ENCODE peak calls at places on chromosomes 3 and 15, in six cellular contexts. N is astrocyte of the cerebellum, P is AG04449, Q is tibial nerve, L is left ventricle myocardium inferior, O is fibroblast of lung. A is an unnamed sample.

GRCh38 chr3:141965471-141965870 is 89.0 kb downstream of the ATP1B3 start:
- DNase-seq in O (no peak), N (no peak), P (no peak), Q (no peak), L (no peak), A (no peak)

GRCh38 chr3:64290161-64290560 is 64.9 kb upstream of the PRICKLE2 start:
- DNase-seq in P (no peak), L (no peak), Q (no peak), O (no peak), N (no peak), A (no peak)

GRCh38 chr15:83204697-83205096 is 2.9 kb downstream of the HDGFL3 start:
- DNase-seq in Q (no peak), O (peak), L (no peak), P (no peak), N (no peak), A (no peak)

GRCh38 chr15:75720787-75721461 is 8.3 kb upstream of the CSPG4 start:
- DNase-seq in P (no peak), L (no peak), O (peak), N (no peak), Q (no peak), A (peak)

GRCh38 chr3:171358171-171358890 is 101.9 kb downstream of the TNIK start:
- DNase-seq in L (no peak), Q (no peak), O (peak), P (no peak), N (no peak), A (no peak)

GRCh38 chr3:17035033-17035432 is 150.3 kb downstream of the PLCL2 start:
- DNase-seq in N (no peak), O (no peak), L (no peak), P (no peak), Q (no peak), A (no peak)

GRCh38 chr3:107884719-107885460 is 205.9 kb downstream of the CD47 start:
- DNase-seq in N (peak), L (no peak), P (peak), Q (no peak), O (peak), A (peak)

GRCh38 chr3:57048728-57049127 is 11.7 kb upstream of the SPATA12 start:
- DNase-seq in N (no peak), Q (no peak), L (no peak), O (no peak), P (no peak), A (no peak)

GRCh38 chr15:52730163-52730562 is 51.0 kb upstream of the ATOSA start:
- DNase-seq in L (no peak), O (peak), P (peak), N (no peak), Q (no peak), A (peak)

GRCh38 chr3:176554264-176554663 is 643.0 kb downstream of the TBL1XR1 start:
- DNase-seq in N (no peak), P (no peak), O (no peak), Q (no peak), L (no peak), A (no peak)

GRCh38 chr15:95182081-95182480 is 950.7 kb downstream of the MCTP2 start:
- DNase-seq in L (no peak), P (no peak), N (no peak), Q (no peak), O (no peak), A (no peak)

GRCh38 chr3:63135362-63135761 is 142.7 kb upstream of the SYNPR start:
- DNase-seq in O (peak), Q (no peak), P (no peak), L (no peak), N (no peak), A (no peak)

GRCh38 chr3:71942432-71942831 is 157.5 kb upstream of the PROK2 start:
- DNase-seq in O (no peak), N (no peak), P (no peak), Q (no peak), L (no peak), A (no peak)

GRCh38 chr15:47778263-47778770 is 61.0 kb downstream of the SEMA6D start:
- DNase-seq in Q (no peak), N (no peak), O (no peak), L (no peak), P (no peak), A (no peak)

DNA sequence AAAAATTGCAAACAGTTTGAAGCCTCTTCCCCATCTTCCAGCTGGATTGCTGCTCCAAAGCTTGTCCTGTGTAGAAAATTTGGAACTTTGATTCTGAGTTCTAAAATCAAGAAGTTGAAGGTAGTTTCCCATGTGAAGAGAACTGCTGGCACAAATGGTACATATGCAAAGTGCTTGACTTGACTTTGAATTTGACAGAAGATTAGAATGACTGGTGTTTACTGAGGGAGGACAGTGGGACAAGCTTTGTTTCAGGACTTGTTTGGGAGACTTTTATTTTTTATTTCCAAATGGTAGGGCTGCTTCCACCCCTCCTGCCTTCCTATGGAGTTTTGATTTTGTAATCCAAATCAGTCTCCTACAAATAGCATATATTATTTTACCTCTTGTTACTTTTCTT is 7.4 kb downstream of the ZFAND6 start:
- DNase-seq in N (no peak), L (no peak), O (no peak), P (no peak), Q (no peak), A (no peak)
- H3K4me3 ChIP-seq in N (no peak), L (no peak), O (no peak), P (no peak), Q (no peak), A (no peak)

DNA sequence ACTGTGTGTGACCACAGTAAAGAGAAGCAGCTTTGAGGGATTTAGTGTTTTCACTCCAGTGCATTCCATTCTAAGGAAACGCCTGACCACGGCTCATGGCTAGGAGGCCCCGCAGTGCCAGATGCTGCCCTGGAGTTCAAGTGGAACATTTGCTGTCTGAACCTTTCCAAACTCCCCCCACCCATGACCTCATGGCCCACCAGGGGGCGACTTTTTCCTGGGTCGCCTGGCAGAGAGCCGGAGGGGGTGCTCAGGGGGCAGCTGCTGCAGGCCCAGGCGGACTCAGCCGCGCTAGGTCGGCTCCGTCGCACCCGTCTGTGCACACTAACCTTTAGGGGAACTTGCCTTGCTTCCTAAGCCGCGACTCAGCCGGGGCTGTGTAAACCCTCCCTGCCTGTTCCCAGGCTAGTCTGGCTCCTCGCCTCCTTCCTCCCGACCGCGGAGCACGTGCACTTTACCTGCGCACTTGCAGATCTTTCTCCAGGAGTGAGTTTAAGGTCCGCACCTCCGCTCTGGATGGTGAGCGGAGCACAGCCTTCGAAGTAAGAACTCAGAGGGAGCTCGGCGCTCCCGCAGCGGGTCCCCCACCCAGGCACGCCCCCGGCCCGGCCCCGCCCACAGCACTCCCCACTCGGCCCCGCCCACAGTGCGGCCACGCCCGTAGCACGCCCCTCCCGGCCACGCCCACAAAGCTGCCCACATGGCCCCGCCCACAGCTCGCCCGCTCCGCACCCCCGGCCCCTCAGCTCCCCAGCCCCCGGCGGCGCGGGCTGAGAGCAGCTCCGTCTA is at the start of gene OCA2:
- DNase-seq in Q (no peak), L (peak), O (peak), N (peak), P (no peak), A (no peak)
- TF ChIP-seq CTCF in Q (no peak), L (peak), O (peak), N (peak), P (peak), A (no peak)

DNA sequence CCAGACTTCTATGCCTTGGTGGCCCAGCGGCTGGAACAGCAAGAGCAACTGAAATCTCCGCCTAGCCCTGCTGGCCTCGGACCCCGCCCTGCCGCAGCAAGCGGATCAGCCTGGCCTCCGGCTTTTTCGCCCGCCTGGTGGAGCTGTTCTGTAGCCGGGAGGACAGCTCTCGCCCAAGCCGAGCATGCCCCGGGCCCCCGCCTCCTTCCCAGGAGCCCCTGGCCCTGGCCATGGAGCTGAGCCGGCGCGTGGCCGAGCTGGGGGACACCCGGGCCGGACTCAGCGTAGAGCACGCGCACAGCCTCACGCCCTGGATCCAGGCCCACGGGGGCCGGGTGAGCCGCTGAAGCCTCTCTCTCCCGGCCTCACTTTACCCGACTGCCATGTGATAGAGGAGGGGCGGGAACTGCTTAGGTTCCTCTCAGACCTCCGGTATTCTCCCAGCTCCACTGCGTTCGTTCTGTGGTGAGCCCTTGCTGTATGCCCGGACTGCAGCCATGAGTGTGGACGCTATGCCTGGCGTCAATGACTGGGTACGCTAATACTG is 24.1 kb upstream of the MRPL3 start:
- DNase-seq in L (peak), Q (no peak), N (no peak), P (no peak), O (peak), A (peak)
- H3K4me3 ChIP-seq in L (peak), Q (peak), N (peak), P (peak), O (peak), A (peak)

DNA sequence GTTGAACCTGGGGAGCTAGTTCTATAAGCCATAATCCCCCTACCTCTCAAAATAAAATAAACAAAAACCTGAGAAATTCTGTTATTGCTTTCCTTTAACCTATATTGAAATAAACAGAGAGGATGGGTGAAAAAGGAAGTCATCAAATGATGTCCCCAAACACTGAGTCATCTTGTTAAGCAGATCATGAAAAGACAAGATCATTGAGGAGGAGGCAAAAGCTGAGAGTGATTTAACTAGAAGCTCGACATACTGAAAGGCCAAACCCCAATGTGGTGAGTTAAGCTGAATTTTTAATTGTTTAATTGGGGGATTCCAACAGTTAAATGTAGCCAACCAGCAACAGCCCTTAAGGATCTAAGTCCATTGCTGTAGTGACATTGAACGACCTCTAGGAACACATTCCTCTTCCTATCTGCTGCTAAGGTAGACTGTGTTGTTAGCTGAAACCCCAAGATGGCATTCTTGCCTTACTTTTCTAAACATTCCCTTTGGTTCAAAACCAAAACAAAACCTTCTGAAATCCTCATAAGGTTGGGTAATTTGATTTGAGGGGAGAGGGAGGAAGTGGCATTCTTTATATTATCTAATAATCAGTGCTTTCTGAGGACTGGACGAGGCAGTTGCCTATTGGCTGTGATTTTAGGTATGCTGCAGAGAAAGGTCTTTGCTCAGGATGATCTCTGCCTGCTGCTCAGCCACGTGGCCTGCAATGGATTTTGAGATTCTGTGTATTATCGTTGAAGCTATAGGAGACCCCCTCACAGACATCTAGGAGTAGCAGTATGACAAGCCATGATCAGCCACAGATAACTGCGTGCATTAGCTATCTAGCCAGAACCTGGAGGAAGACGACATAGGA is 62.7 kb upstream of the BNIP2 start:
- DNase-seq in Q (no peak), N (no peak), P (no peak), L (no peak), O (no peak), A (peak)
- TF ChIP-seq CTCF in Q (no peak), N (peak), P (no peak), L (peak), O (no peak), A (peak)

GRCh38 chr15:90955911-90956310 is 1.2 kb downstream of the RCCD1 start:
- DNase-seq in O (no peak), N (no peak), L (no peak), Q (no peak), P (no peak), A (no peak)
- H3K4me3 ChIP-seq in O (no peak), N (no peak), L (peak), Q (no peak), P (no peak), A (peak)

DNA sequence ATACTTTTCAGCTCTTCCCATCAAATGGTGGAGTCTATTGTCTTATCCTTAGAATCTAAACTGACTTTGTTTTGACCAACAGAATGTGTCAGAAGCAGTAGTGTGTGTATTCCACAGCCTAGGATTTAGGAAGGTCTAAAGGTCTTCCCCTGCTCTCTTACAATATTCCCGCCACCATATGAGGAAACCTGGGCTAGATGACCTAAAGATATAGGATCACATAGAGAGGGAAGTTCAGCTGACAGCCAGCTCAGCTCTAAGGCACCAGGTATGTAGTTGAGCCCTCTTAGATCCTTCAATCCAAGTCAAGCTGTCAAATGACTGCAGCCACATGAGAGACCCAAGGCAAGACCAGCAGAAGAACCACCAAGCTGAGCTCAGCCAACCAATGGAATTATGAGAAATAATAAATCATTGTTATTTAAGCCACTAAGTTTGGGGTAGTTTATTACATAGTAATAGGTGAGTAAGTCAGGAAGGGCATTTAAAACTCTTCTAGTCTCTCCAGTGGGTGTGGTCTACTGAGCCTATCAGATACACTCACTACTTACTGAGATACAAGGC is 227.7 kb upstream of the HES1 start:
- DNase-seq in O (no peak), P (no peak), N (no peak), Q (no peak), L (no peak), A (no peak)
- TF ChIP-seq CTCF in O (no peak), P (no peak), N (no peak), Q (no peak), L (no peak), A (no peak)

DNA sequence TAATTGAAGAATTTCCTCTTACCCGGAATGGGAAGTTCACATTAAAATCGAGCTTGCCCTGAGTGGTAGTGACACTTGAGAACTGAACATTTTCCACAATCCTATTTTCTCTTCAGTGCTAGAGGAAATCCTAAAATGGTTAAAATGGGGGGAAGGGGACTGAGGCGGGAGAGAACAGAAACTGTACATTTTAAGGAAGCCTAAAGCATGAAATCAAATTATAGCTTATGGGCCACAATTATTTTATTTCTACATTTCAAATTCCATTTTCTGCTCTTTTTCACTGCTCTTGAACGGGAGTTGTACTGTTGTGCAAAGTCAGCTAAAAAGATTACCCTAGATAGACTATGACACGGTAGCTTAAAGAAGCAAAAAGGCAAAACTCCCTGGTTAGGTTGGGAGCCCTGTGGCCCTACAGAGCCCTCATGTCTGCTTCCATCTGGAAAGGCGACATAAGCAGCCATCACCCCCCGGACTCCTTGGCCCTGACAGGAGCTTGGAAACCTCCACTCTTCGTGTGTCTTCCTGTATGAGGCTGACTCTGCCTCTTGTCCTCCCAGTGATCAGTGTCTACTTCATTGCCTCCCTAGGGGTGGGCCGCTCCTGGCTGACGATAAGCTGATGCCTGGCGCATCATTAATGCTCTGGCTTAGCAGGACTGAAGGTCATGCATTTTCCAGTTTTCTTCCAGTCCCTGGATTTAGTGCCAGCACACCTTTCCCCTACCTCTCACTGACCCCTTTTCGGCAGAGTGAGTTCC is 79.3 kb downstream of the EEFSEC start:
- DNase-seq in O (no peak), P (no peak), Q (no peak), L (no peak), N (no peak), A (no peak)
- H3K4me3 ChIP-seq in O (no peak), P (no peak), Q (no peak), L (no peak), N (no peak), A (no peak)

GRCh38 chr3:48086736-48087470 is 70.7 kb upstream of the MAP4 start:
- DNase-seq in P (peak), L (no peak), Q (no peak), N (no peak), O (peak), A (peak)

GRCh38 chr3:48092270-48092669 is 76.1 kb upstream of the MAP4 start:
- DNase-seq in P (no peak), L (no peak), N (no peak), Q (no peak), O (no peak), A (no peak)

GRCh38 chr3:48088056-48088748 is 72.0 kb upstream of the MAP4 start:
- DNase-seq in L (no peak), Q (no peak), P (no peak), N (no peak), O (peak), A (peak)

GRCh38 chr3:48090166-48090939 is 74.1 kb upstream of the MAP4 start:
- DNase-seq in L (no peak), Q (no peak), O (peak), N (no peak), P (no peak), A (no peak)

GRCh38 chr3:48088749-48089466 is 72.7 kb upstream of the MAP4 start:
- DNase-seq in O (peak), P (peak), L (peak), Q (peak), N (peak), A (peak)
- TF ChIP-seq CTCF in O (no peak), P (no peak), L (no peak), Q (peak), N (peak), A (no peak)

GRCh38 chr15:64233299-64233698 is 70.5 kb upstream of the PPIB start:
- DNase-seq in N (no peak), Q (no peak), L (no peak), O (no peak), P (no peak), A (no peak)
- H3K4me3 ChIP-seq in N (no peak), Q (no peak), L (no peak), O (no peak), P (no peak), A (no peak)

A was measured in fibroblast of mammary gland.